ENCODE peak calls at places on chromosome X, in five cellular contexts. A, U, S, O and E are unnamed samples.

GRCh38 chrX:1397441-1397840 is 5.5 kb upstream of the SLC25A6 start:
- DNase-seq in A (no peak), U (no peak), S (no peak), O (no peak), E (no peak)

GRCh38 chrX:102976290-102976689 is 39.2 kb downstream of the RAB40AL start:
- DNase-seq in A (no peak), U (no peak), S (no peak), O (no peak), E (peak; percentile 68)

GRCh38 chrX:151879856-151880255 is 32.8 kb upstream of the MAGEA4 start:
- DNase-seq in A (no peak), U (no peak), S (no peak), O (no peak), E (no peak)

GRCh38 chrX:67734111-67734753 is 190.4 kb downstream of the AR start:
- DNase-seq in A (no peak), U (no peak), S (no peak), O (no peak), E (peak; percentile 69)

GRCh38 chrX:106611682-106612402 is at the start of gene RADX:
- DNase-seq in A (peak; percentile 66), U (peak; percentile 84), S (peak; percentile 16), O (peak; percentile 1), E (no peak)

GRCh38 chrX:154804564-154804956 is 725 bp downstream of the MPP1 start:
- DNase-seq in A (no peak), U (no peak), S (no peak), O (no peak), E (no peak)

GRCh38 chrX:96576358-96576757 is 108.3 kb upstream of the DIAPH2 start:
- DNase-seq in A (no peak), U (no peak), S (no peak), O (no peak), E (no peak)

GRCh38 chrX:132831336-132831973 is 127.0 kb downstream of the HS6ST2 start:
- DNase-seq in A (no peak), U (no peak), S (no peak), O (no peak), E (no peak)

GRCh38 chrX:88886908-88887307 is 139.9 kb downstream of the CPXCR1 start:
- DNase-seq in A (no peak), U (no peak), S (no peak), O (no peak), E (no peak)

GRCh38 chrX:38539748-38540147 is 21.6 kb upstream of the TSPAN7 start:
- DNase-seq in A (no peak), U (no peak), S (no peak), O (no peak), E (no peak)

GRCh38 chrX:124033821-124034220 is 72.3 kb downstream of the STAG2 start:
- DNase-seq in A (peak; percentile 48), U (no peak), S (no peak), O (no peak), E (no peak)

GRCh38 chrX:87679849-87680248 is 162.2 kb downstream of the KLHL4 start:
- DNase-seq in A (no peak), U (no peak), S (no peak), O (no peak), E (no peak)

GRCh38 chrX:21745756-21746155 is 12.2 kb downstream of the SMPX start:
- DNase-seq in A (peak; percentile 29), U (peak; percentile 6), S (peak; percentile 51), O (no peak), E (no peak)

GRCh38 chrX:8194216-8194615 is 23.1 kb upstream of the VCX2 start:
- DNase-seq in A (no peak), U (no peak), S (no peak), O (no peak), E (no peak)

GRCh38 chrX:1592128-1592862 is 891 bp downstream of the AKAP17A start:
- DNase-seq in A (no peak), U (peak; percentile 17), S (no peak), O (no peak), E (no peak)

GRCh38 chrX:130084651-130085237 is 25.6 kb downstream of the ELF4 start:
- DNase-seq in A (no peak), U (peak; percentile 11), S (no peak), O (no peak), E (peak; percentile 77)

GRCh38 chrX:129932792-129933321 is 26.9 kb downstream of the UTP14A start:
- DNase-seq in A (no peak), U (no peak), S (peak; percentile 43), O (no peak), E (no peak)

GRCh38 chrX:152949114-152949513 is 44.8 kb downstream of the PNMA5 start:
- DNase-seq in A (no peak), U (no peak), S (no peak), O (no peak), E (no peak)

GRCh38 chrX:134669378-134670098 is 11.3 kb upstream of the PLAC1 start:
- DNase-seq in A (peak; percentile 81), U (no peak), S (no peak), O (peak; percentile 91), E (no peak)

GRCh38 chrX:119028733-119029110 is 44.1 kb upstream of the CT47C1 start:
- DNase-seq in A (no peak), U (no peak), S (no peak), O (no peak), E (no peak)

GRCh38 chrX:64150775-64151174 is 54.7 kb downstream of the AMER1 start:
- DNase-seq in A (no peak), U (no peak), S (no peak), O (no peak), E (no peak)

GRCh38 chrX:87583679-87584078 is 66.1 kb downstream of the KLHL4 start:
- DNase-seq in A (no peak), U (no peak), S (peak; percentile 28), O (no peak), E (no peak)

GRCh38 chrX:70437011-70437410 is 7.6 kb upstream of the DLG3 start:
- DNase-seq in A (no peak), U (no peak), S (no peak), O (no peak), E (no peak)

GRCh38 chrX:136608295-136608933 is 39.5 kb upstream of the CD40LG start:
- DNase-seq in A (peak; percentile 12), U (peak; percentile 39), S (peak; percentile 29), O (no peak), E (peak; percentile 10)

GRCh38 chrX:111095974-111096870 is at the start of gene PAK3:
- DNase-seq in A (peak; percentile 85), U (peak; percentile 17), S (peak; percentile 37), O (no peak), E (no peak)

GRCh38 chrX:108736509-108737479 is at the start of gene IRS4:
- DNase-seq in A (no peak), U (no peak), S (no peak), O (no peak), E (no peak)